ENCODE peak calls at places on chromosome 7, in nine cellular contexts. B, G, A, Y, S, L, K, H and E are unnamed samples.

GRCh38 chr7:121278120-121279021 is 50.4 kb upstream of the WNT16 start:
- DNase-seq in B (no peak), H (no peak), A (no peak), L (no peak), S (peak), G (peak), Y (no peak), K (no peak), E (peak)

GRCh38 chr7:132255898-132256297 is 320.4 kb downstream of the PLXNA4 start:
- DNase-seq in Y (no peak), A (peak), G (no peak), K (peak), H (no peak), B (no peak), S (no peak), L (no peak), E (no peak)

GRCh38 chr7:66964391-66964790 is 31.0 kb downstream of the SBDS start:
- DNase-seq in G (peak), H (no peak), K (no peak), Y (no peak), L (no peak), S (no peak), B (no peak), A (no peak), E (peak)

GRCh38 chr7:102044984-102045673 is 227.7 kb downstream of the CUX1 start:
- DNase-seq in K (peak), G (peak), H (peak), Y (no peak), A (peak), L (no peak), S (no peak), B (no peak), E (peak)

GRCh38 chr7:142380064-142380463 is 122.2 kb upstream of the PRSS58 start:
- DNase-seq in K (no peak), H (no peak), B (no peak), A (no peak), G (no peak), Y (no peak), S (no peak), L (no peak), E (no peak)

GRCh38 chr7:134946260-134946659 is 40.0 kb upstream of the AGBL3 start:
- DNase-seq in A (no peak), B (no peak), Y (no peak), S (no peak), G (no peak), H (no peak), L (no peak), K (no peak), E (no peak)

GRCh38 chr7:42237162-42237821 is at the start of gene GLI3:
- DNase-seq in G (peak), B (peak), L (no peak), A (no peak), H (peak), Y (no peak), K (peak), S (peak), E (peak)

GRCh38 chr7:68547181-68547580 is 1051.1 kb upstream of the AUTS2 start:
- DNase-seq in K (no peak), L (no peak), Y (no peak), A (no peak), S (no peak), B (no peak), G (no peak), H (peak), E (no peak)

GRCh38 chr7:50632561-50633413 is 67.6 kb upstream of the DDC start:
- DNase-seq in Y (peak), A (peak), S (no peak), K (no peak), L (peak), G (peak), H (no peak), B (peak), E (peak)

GRCh38 chr7:158885624-158886023 is 29.3 kb downstream of the DYNC2I1 start:
- DNase-seq in H (no peak), K (no peak), Y (no peak), L (no peak), B (no peak), G (no peak), A (no peak), S (no peak), E (no peak)